ENCODE peak calls at places on chromosomes 4 and X, in seven cellular contexts. One of them, this sample, is unnamed.

GRCh38 chrX:12894074-12894691 is 12.2 kb upstream of the TLR8 start:
- DNase-seq in HCT116: peak; percentile 21
- DNase-seq in PC-3: peak; percentile 55
- DNase-seq in GM23248: peak; percentile 15
- DNase-seq in OCI-LY7: peak; percentile 75
- DNase-seq in GM23338: peak; percentile 38
- DNase-seq in hepatocyte: peak; percentile 66
- DNase-seq in this sample: peak; percentile 26

GRCh38 chrX:11470231-11470630 is 177.0 kb downstream of the AMELX start:
- DNase-seq in HCT116: no peak
- DNase-seq in PC-3: peak; percentile 90
- DNase-seq in GM23248: peak; percentile 81
- DNase-seq in OCI-LY7: no peak
- DNase-seq in GM23338: no peak
- DNase-seq in hepatocyte: no peak
- DNase-seq in this sample: no peak

GRCh38 chr4:71187399-71188196 is 151.2 kb upstream of the SLC4A4 start:
- DNase-seq in HCT116: no peak
- DNase-seq in PC-3: peak; percentile 68
- DNase-seq in GM23248: peak; percentile 85
- DNase-seq in OCI-LY7: no peak
- DNase-seq in GM23338: no peak
- DNase-seq in hepatocyte: peak; percentile 37
- DNase-seq in this sample: peak; percentile 68

GRCh38 chr4:8465615-8466611 is 25.3 kb downstream of the TRMT44 start:
- DNase-seq in HCT116: no peak
- DNase-seq in PC-3: no peak
- DNase-seq in GM23248: no peak
- DNase-seq in OCI-LY7: no peak
- DNase-seq in GM23338: no peak
- DNase-seq in hepatocyte: no peak
- DNase-seq in this sample: no peak

GRCh38 chrX:16479206-16479869 is 170.6 kb upstream of the S100G start:
- DNase-seq in HCT116: no peak
- DNase-seq in PC-3: peak; percentile 92
- DNase-seq in GM23248: peak; percentile 68
- DNase-seq in OCI-LY7: no peak
- DNase-seq in GM23338: no peak
- DNase-seq in hepatocyte: peak; percentile 34
- DNase-seq in this sample: no peak

GRCh38 chr4:123018391-123018755 is 96.0 kb upstream of the NUDT6 start:
- DNase-seq in HCT116: no peak
- DNase-seq in PC-3: no peak
- DNase-seq in GM23248: no peak
- DNase-seq in OCI-LY7: no peak
- DNase-seq in GM23338: no peak
- DNase-seq in hepatocyte: no peak
- DNase-seq in this sample: no peak

GRCh38 chrX:118528089-118528753 is 32.6 kb downstream of the DOCK11 start:
- DNase-seq in HCT116: no peak
- DNase-seq in PC-3: no peak
- DNase-seq in GM23248: no peak
- DNase-seq in OCI-LY7: peak; percentile 31
- DNase-seq in GM23338: no peak
- DNase-seq in hepatocyte: no peak
- DNase-seq in this sample: no peak

GRCh38 chr4:165299399-165300060 is 27.9 kb upstream of the MSMO1 start:
- DNase-seq in HCT116: no peak
- DNase-seq in PC-3: no peak
- DNase-seq in GM23248: no peak
- DNase-seq in OCI-LY7: no peak
- DNase-seq in GM23338: peak; percentile 12
- DNase-seq in hepatocyte: no peak
- DNase-seq in this sample: no peak

GRCh38 chr4:61805237-61805636 is 605.1 kb downstream of the ADGRL3 start:
- DNase-seq in HCT116: no peak
- DNase-seq in PC-3: no peak
- DNase-seq in GM23248: no peak
- DNase-seq in OCI-LY7: no peak
- DNase-seq in GM23338: no peak
- DNase-seq in hepatocyte: no peak
- DNase-seq in this sample: no peak

GRCh38 chr4:119040711-119041185 is 94.9 kb upstream of the MYOZ2 start:
- DNase-seq in HCT116: no peak
- DNase-seq in PC-3: peak; percentile 21
- DNase-seq in GM23248: peak; percentile 91
- DNase-seq in OCI-LY7: no peak
- DNase-seq in GM23338: peak; percentile 62
- DNase-seq in hepatocyte: no peak
- DNase-seq in this sample: peak; percentile 65

GRCh38 chr4:89753601-89754066 is 83.3 kb downstream of the SNCA start:
- DNase-seq in HCT116: peak; percentile 55
- DNase-seq in PC-3: peak; percentile 67
- DNase-seq in GM23248: peak; percentile 95
- DNase-seq in OCI-LY7: no peak
- DNase-seq in GM23338: no peak
- DNase-seq in hepatocyte: peak; percentile 68
- DNase-seq in this sample: no peak

DNA sequence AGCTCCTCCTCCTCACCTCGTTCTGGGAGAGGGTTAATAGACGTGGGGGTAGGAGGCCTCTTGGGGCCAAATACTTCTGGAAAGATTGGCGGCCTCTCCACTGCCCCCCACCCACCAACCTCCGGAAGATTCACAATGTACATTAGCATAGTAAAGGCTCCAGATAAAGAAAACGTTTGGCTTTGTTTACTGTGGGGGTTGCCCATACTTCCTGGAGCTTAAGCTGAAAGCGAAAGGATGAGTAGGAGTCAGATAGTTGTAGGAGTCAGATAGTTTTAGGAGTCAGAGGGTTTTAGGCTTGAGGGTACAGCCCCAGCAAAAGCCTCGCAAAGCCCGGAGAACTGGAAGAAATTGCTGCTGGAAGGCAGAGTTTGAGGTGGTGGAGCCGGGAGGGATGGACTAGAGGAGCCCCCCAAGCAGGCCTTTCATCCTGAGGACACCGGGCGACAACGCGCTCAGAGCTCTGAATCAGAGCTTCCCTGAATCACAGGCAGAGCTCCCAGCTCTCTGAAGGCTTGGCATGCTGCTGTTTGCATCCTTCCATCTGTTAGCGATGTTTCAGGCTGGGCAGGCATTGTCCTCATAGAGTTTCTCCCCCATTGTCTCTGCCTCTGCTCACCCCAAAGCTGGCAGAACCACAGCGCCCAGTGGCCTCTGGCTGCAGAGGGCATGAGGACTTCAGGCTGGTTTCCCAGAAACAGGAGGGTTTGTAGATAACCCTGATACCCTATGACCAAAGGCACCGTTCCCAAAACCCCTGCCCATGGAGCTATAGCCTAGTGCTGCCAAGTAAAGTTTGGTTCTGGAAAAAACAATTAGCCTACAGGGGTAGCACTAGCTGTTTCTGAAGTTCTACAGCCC is 280.7 kb downstream of the BCOR start:
- DNase-seq in HCT116: no peak
- DNase-seq in PC-3: no peak
- DNase-seq in GM23248: peak; percentile 81
- DNase-seq in OCI-LY7: no peak
- DNase-seq in GM23338: peak; percentile 86
- DNase-seq in hepatocyte: peak; percentile 41
- DNase-seq in this sample: peak; percentile 68
- H3K4me3 ChIP-seq in HCT116: no peak overlapping the region
- H3K4me3 ChIP-seq in PC-3: no peak overlapping the region
- H3K4me3 ChIP-seq in GM23248: peak overlapping the region; percentile 73
- H3K4me3 ChIP-seq in OCI-LY7: no peak overlapping the region
- H3K4me3 ChIP-seq in GM23338: peak overlapping the region; percentile 43
- H3K4me3 ChIP-seq in hepatocyte: no peak overlapping the region
- H3K4me3 ChIP-seq in this sample: no peak overlapping the region

GRCh38 chr4:1365271-1366178 is 18.5 kb downstream of the UVSSA start:
- DNase-seq in HCT116: no peak
- DNase-seq in PC-3: no peak
- DNase-seq in GM23248: no peak
- DNase-seq in OCI-LY7: no peak
- DNase-seq in GM23338: peak; percentile 54
- DNase-seq in hepatocyte: no peak
- DNase-seq in this sample: no peak
- TF ChIP-seq EZH2phosphoT487 in HCT116: no peak
- TF ChIP-seq EZH2phosphoT487 in PC-3: no peak
- TF ChIP-seq EZH2phosphoT487 in GM23248: no peak
- TF ChIP-seq EZH2phosphoT487 in OCI-LY7: no peak
- TF ChIP-seq EZH2phosphoT487 in GM23338: no peak
- TF ChIP-seq EZH2phosphoT487 in hepatocyte: no peak
- TF ChIP-seq EZH2phosphoT487 in this sample: no peak

GRCh38 chrX:2913118-2913517 is 16.0 kb downstream of the ARSD start:
- DNase-seq in HCT116: no peak
- DNase-seq in PC-3: peak; percentile 15
- DNase-seq in GM23248: no peak
- DNase-seq in OCI-LY7: no peak
- DNase-seq in GM23338: no peak
- DNase-seq in hepatocyte: no peak
- DNase-seq in this sample: no peak
- H3K4me2 ChIP-seq in HCT116: no peak overlapping the region
- H3K4me2 ChIP-seq in PC-3: no peak overlapping the region
- H3K4me2 ChIP-seq in GM23248: no peak overlapping the region
- H3K4me2 ChIP-seq in OCI-LY7: no peak overlapping the region
- H3K4me2 ChIP-seq in GM23338: peak overlapping the region; percentile 55
- H3K4me2 ChIP-seq in hepatocyte: no peak overlapping the region
- H3K4me2 ChIP-seq in this sample: no peak overlapping the region

GRCh38 chrX:137567474-137568232 is 1.7 kb downstream of the ZIC3 start:
- DNase-seq in HCT116: no peak
- DNase-seq in PC-3: no peak
- DNase-seq in GM23248: peak; percentile 1
- DNase-seq in OCI-LY7: no peak
- DNase-seq in GM23338: peak; percentile 53
- DNase-seq in hepatocyte: no peak
- DNase-seq in this sample: peak; percentile 49
- H3K4me3 ChIP-seq in HCT116: no peak overlapping the region
- H3K4me3 ChIP-seq in PC-3: no peak overlapping the region
- H3K4me3 ChIP-seq in GM23248: no peak overlapping the region
- H3K4me3 ChIP-seq in OCI-LY7: no peak overlapping the region
- H3K4me3 ChIP-seq in GM23338: peak overlapping the region; percentile 60
- H3K4me3 ChIP-seq in hepatocyte: no peak overlapping the region
- H3K4me3 ChIP-seq in this sample: peak overlapping the region; percentile 65

This sample was measured in neural progenitor cell.